ENCODE peak calls at places on chromosomes 6 and 20, in five cellular contexts. One of them, this sample, is unnamed. For H4K20me1, the result is how much of the 10 kb centered on the place peaks cover.

GRCh38 chr6:166253277-166254229 is 54.6 kb downstream of the PRR18 start:
- DNase-seq in HCT116: no peak
- DNase-seq in HepG2: no peak
- DNase-seq in mammary epithelial cell: no peak
- DNase-seq in IMR-90: no peak
- DNase-seq in this sample: no peak

GRCh38 chr6:34514593-34515472 is 41.3 kb downstream of the SPDEF start:
- DNase-seq in mammary epithelial cell: no peak
- DNase-seq in IMR-90: peak
- DNase-seq in HepG2: no peak
- DNase-seq in HCT116: no peak
- DNase-seq in this sample: peak

GRCh38 chr20:19015890-19016465 is 196.5 kb upstream of the SLC24A3 start:
- DNase-seq in IMR-90: no peak
- DNase-seq in HepG2: no peak
- DNase-seq in HCT116: no peak
- DNase-seq in mammary epithelial cell: no peak
- DNase-seq in this sample: no peak

GRCh38 chr6:159075506-159076100 is 30.8 kb upstream of the TAGAP start:
- DNase-seq in HCT116: no peak
- DNase-seq in IMR-90: no peak
- DNase-seq in mammary epithelial cell: no peak
- DNase-seq in HepG2: no peak
- DNase-seq in this sample: no peak

GRCh38 chr6:31575335-31575901 is at the start of gene TNF:
- DNase-seq in HCT116: no peak
- DNase-seq in mammary epithelial cell: peak
- DNase-seq in IMR-90: no peak
- DNase-seq in HepG2: no peak
- DNase-seq in this sample: no peak

GRCh38 chr6:129645371-129646139 is 64.4 kb downstream of the ARHGAP18 start:
- DNase-seq in HepG2: peak
- DNase-seq in IMR-90: no peak
- DNase-seq in HCT116: peak
- DNase-seq in mammary epithelial cell: no peak
- DNase-seq in this sample: no peak

GRCh38 chr6:116376149-116376548 is 5.4 kb downstream of the DSE start:
- DNase-seq in HepG2: no peak
- DNase-seq in mammary epithelial cell: peak
- DNase-seq in IMR-90: no peak
- DNase-seq in HCT116: no peak
- DNase-seq in this sample: no peak

GRCh38 chr6:124676033-124676432 is 286.2 kb upstream of the RNF217 start:
- DNase-seq in HCT116: no peak
- DNase-seq in IMR-90: peak
- DNase-seq in HepG2: no peak
- DNase-seq in mammary epithelial cell: peak
- DNase-seq in this sample: peak

GRCh38 chr6:36028887-36029324 is 1.3 kb downstream of the MAPK14 start:
- DNase-seq in HCT116: no peak
- DNase-seq in mammary epithelial cell: peak
- DNase-seq in IMR-90: peak
- DNase-seq in HepG2: peak
- DNase-seq in this sample: peak

GRCh38 chr6:16338577-16339262 is 100.3 kb downstream of the GMPR start:
- DNase-seq in IMR-90: peak
- DNase-seq in mammary epithelial cell: peak
- DNase-seq in HCT116: no peak
- DNase-seq in HepG2: no peak
- DNase-seq in this sample: peak

GRCh38 chr6:158628542-158628941 is 16.0 kb downstream of the DYNLT1 start:
- DNase-seq in IMR-90: no peak
- DNase-seq in HCT116: no peak
- DNase-seq in mammary epithelial cell: no peak
- DNase-seq in HepG2: no peak
- DNase-seq in this sample: no peak

GRCh38 chr6:16243055-16243454 is 4.7 kb downstream of the GMPR start:
- DNase-seq in HepG2: no peak
- DNase-seq in HCT116: no peak
- DNase-seq in IMR-90: peak
- DNase-seq in mammary epithelial cell: peak
- DNase-seq in this sample: peak

GRCh38 chr6:106692112-106692822 is 62.9 kb downstream of the QRSL1 start:
- DNase-seq in HepG2: no peak
- DNase-seq in HCT116: no peak
- DNase-seq in mammary epithelial cell: peak
- DNase-seq in IMR-90: peak
- DNase-seq in this sample: peak

GRCh38 chr6:37988696-37989095 is 169.2 kb downstream of the ZFAND3 start:
- DNase-seq in mammary epithelial cell: no peak
- DNase-seq in IMR-90: no peak
- DNase-seq in HCT116: no peak
- DNase-seq in HepG2: no peak
- DNase-seq in this sample: peak

GRCh38 chr6:2782825-2783187 is 17.6 kb downstream of the WRNIP1 start:
- DNase-seq in HCT116: no peak
- DNase-seq in HepG2: no peak
- DNase-seq in IMR-90: no peak
- DNase-seq in mammary epithelial cell: no peak
- DNase-seq in this sample: no peak

GRCh38 chr6:132231121-132231520 is 170.2 kb downstream of the MOXD1 start:
- DNase-seq in mammary epithelial cell: no peak
- DNase-seq in HepG2: no peak
- DNase-seq in HCT116: no peak
- DNase-seq in IMR-90: no peak
- DNase-seq in this sample: no peak

GRCh38 chr6:44116643-44117382 is 10.4 kb downstream of the MRPL14 start:
- DNase-seq in IMR-90: peak
- DNase-seq in mammary epithelial cell: peak
- DNase-seq in HepG2: no peak
- DNase-seq in HCT116: no peak
- DNase-seq in this sample: peak

GRCh38 chr6:11356404-11357155 is 124.1 kb upstream of the NEDD9 start:
- DNase-seq in mammary epithelial cell: no peak
- DNase-seq in HepG2: no peak
- DNase-seq in HCT116: no peak
- DNase-seq in IMR-90: no peak
- DNase-seq in this sample: no peak
- H4K20me1 ChIP-seq in mammary epithelial cell: under half
- H4K20me1 ChIP-seq in HepG2: under half
- H4K20me1 ChIP-seq in HCT116: under half
- H4K20me1 ChIP-seq in IMR-90: under half
- H4K20me1 ChIP-seq in this sample: under half

GRCh38 chr6:33206864-33207568 is 1.3 kb upstream of the RING1 start:
- DNase-seq in HCT116: no peak
- DNase-seq in mammary epithelial cell: no peak
- DNase-seq in HepG2: no peak
- DNase-seq in IMR-90: peak
- DNase-seq in this sample: no peak
- H4K20me1 ChIP-seq in HCT116: under half
- H4K20me1 ChIP-seq in mammary epithelial cell: under half
- H4K20me1 ChIP-seq in HepG2: under half
- H4K20me1 ChIP-seq in IMR-90: under half
- H4K20me1 ChIP-seq in this sample: under half

GRCh38 chr20:3890410-3890751 is 1.2 kb downstream of the PANK2 start:
- DNase-seq in IMR-90: peak
- DNase-seq in HepG2: peak
- DNase-seq in mammary epithelial cell: peak
- DNase-seq in HCT116: no peak
- DNase-seq in this sample: peak
- H4K20me1 ChIP-seq in IMR-90: half or more
- H4K20me1 ChIP-seq in HepG2: half or more
- H4K20me1 ChIP-seq in mammary epithelial cell: under half
- H4K20me1 ChIP-seq in HCT116: under half
- H4K20me1 ChIP-seq in this sample: half or more

GRCh38 chr20:6014957-6015356 is 38.9 kb downstream of the LRRN4 start:
- DNase-seq in mammary epithelial cell: no peak
- DNase-seq in HepG2: no peak
- DNase-seq in HCT116: no peak
- DNase-seq in IMR-90: no peak
- DNase-seq in this sample: no peak
- H4K20me1 ChIP-seq in mammary epithelial cell: under half
- H4K20me1 ChIP-seq in HepG2: half or more
- H4K20me1 ChIP-seq in HCT116: under half
- H4K20me1 ChIP-seq in IMR-90: under half
- H4K20me1 ChIP-seq in this sample: half or more

GRCh38 chr6:142794424-142794823 is 150.6 kb downstream of the HIVEP2 start:
- DNase-seq in HCT116: no peak
- DNase-seq in mammary epithelial cell: no peak
- DNase-seq in IMR-90: no peak
- DNase-seq in HepG2: no peak
- DNase-seq in this sample: no peak
- H4K20me1 ChIP-seq in HCT116: under half
- H4K20me1 ChIP-seq in mammary epithelial cell: under half
- H4K20me1 ChIP-seq in IMR-90: under half
- H4K20me1 ChIP-seq in HepG2: under half
- H4K20me1 ChIP-seq in this sample: under half

DNA sequence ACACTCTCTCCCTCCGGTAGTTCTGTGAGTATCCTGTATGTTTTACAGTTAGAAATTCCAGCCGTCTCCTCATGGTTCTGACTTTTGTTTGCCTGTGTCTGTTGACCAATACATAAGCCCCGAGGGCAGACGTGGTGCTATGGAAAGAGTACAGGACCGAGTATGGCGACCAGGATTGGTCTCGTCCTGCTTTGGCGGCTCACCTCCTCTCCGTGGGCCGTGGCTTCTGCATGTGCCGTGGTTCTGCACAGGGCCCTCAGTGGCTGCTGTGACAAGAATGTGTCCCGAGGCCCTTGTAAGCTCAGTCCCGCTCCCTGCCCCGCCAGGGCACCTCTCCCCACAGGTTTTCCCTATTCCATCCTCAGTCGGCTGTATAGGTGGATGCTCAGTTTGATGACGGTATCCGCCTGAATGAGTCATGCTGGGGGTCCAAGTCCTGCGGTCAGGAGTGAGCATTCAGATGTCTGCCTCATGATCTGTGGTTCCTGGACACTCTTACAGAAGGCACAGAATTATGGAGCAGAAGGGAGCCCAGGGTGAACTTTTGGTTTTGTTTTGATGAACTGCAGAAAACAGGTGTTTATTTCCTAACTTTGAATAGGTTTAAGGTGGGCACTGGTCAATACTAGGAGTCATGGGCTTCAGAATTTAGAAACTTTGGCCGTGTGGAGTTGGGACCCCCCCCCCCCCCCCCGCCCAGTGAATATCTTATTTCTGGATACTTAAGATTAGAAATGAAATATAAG is 1.2 kb downstream of the ARFGAP1 start:
- DNase-seq in HCT116: no peak
- DNase-seq in IMR-90: peak
- DNase-seq in HepG2: peak
- DNase-seq in mammary epithelial cell: peak
- DNase-seq in this sample: peak
- H4K20me1 ChIP-seq in HCT116: under half
- H4K20me1 ChIP-seq in IMR-90: half or more
- H4K20me1 ChIP-seq in HepG2: under half
- H4K20me1 ChIP-seq in mammary epithelial cell: under half
- H4K20me1 ChIP-seq in this sample: half or more

DNA sequence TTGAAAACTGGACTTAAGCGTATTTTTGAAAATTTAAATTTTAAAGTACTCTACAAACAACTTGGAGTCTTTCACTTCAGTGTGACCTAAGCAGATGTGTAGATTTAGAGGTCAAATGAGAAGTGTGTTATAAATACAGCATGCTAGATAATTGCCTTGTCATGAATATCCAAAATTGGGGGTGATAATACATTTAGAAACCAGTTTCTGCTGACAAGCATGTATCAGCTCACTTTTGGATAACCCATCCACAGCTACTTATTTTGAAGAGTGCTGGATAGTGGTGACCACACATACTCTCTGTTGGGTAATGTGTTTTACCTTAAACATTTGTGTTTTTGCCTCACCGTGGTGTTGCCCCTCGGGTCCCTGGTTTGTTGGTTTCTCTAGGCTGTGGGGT is 14.9 kb downstream of the RREB1 start:
- DNase-seq in HCT116: no peak
- DNase-seq in IMR-90: no peak
- DNase-seq in HepG2: no peak
- DNase-seq in mammary epithelial cell: no peak
- DNase-seq in this sample: no peak
- H4K20me1 ChIP-seq in HCT116: under half
- H4K20me1 ChIP-seq in IMR-90: half or more
- H4K20me1 ChIP-seq in HepG2: half or more
- H4K20me1 ChIP-seq in mammary epithelial cell: under half
- H4K20me1 ChIP-seq in this sample: half or more